ENCODE peak calls at places on chromosomes 3 and 15, in four cellular contexts. O is SK-N-SH, H is suprapubic skin, P is esophagus muscularis mucosa. Q is an unnamed sample.

GRCh38 chr15:72592103-72592502 is 62.4 kb upstream of the GOLGA6B start:
- DNase-seq in O (no peak), H (no peak), P (no peak), Q (no peak)

GRCh38 chr3:106281231-106281630 is 412.4 kb upstream of the CBLB start:
- DNase-seq in H (no peak), P (no peak), O (no peak), Q (no peak)

GRCh38 chr15:65318870-65319356 is 14.4 kb downstream of the RNU5B-1 start:
- DNase-seq in O (peak), P (no peak), H (peak), Q (peak)

GRCh38 chr3:161310649-161311423 is 60.5 kb downstream of the SPTSSB start:
- DNase-seq in O (no peak), H (no peak), P (no peak), Q (no peak)

GRCh38 chr15:47607750-47608149 is 109.6 kb upstream of the SEMA6D start:
- DNase-seq in P (no peak), H (no peak), O (peak), Q (no peak)

GRCh38 chr3:105957722-105958121 is 88.9 kb upstream of the CBLB start:
- DNase-seq in O (no peak), H (no peak), P (no peak), Q (no peak)

GRCh38 chr3:58241321-58242044 is 3.9 kb downstream of the ABHD6 start:
- DNase-seq in P (no peak), O (no peak), H (no peak), Q (no peak)

GRCh38 chr3:58189691-58190090 is 21.1 kb downstream of the DNASE1L3 start:
- DNase-seq in P (no peak), H (no peak), O (no peak), Q (no peak)

GRCh38 chr15:69782809-69783208 is 314.9 kb downstream of the TLE3 start:
- DNase-seq in H (no peak), P (peak), O (no peak), Q (peak)

GRCh38 chr3:104519968-104520655 is 846.6 kb upstream of the ALCAM start:
- DNase-seq in H (no peak), O (no peak), P (no peak), Q (no peak)

DNA sequence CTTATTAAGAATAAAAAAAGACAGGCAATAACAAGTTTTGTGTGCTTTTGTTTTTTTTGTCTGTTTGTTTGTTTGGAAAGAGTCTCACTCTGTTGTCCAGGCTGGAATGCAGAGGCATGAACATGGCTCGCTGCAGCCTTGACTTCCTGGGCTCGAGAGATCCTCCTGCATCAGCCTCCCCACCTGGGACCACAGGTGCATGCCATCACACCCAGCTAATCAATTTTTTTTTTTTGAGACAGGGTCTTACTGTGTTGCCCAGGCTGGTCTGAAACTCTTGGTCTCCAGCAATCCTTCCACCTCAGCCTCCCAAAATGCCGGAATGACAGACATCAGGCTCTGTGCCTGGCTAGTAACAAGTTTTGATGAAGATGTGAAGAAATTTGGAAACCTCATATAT is 73.1 kb upstream of the GCNT3 start:
- DNase-seq in H (no peak), P (no peak), O (no peak), Q (peak)
- TF ChIP-seq POLR2AphosphoS5 in H (no peak), P (no peak), O (no peak), Q (no peak)

DNA sequence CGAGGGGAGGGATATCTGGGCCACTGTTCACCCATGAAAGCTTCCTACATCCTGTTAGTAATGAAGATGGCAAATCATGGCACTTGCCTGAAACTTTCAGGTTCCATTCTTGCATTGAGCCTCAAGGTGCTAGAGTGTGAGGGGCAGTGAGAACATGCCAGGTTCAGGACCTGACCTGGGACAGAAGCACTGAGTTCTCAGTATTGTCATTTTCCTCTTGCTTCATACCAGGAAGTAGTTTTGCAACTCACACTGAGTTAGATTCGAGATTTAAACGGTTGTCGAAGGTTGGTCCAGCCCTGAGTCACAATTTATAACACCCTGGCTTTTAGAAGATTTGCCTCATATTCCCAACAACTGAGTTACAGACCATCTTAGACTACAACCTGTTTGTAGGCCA is 11.8 kb upstream of the MEIS2 start:
- DNase-seq in H (no peak), P (no peak), O (no peak), Q (no peak)
- TF ChIP-seq EP300 in H (no peak), P (no peak), O (no peak), Q (no peak)

GRCh38 chr3:13013151-13013561 is 60.1 kb downstream of the IQSEC1 start:
- DNase-seq in H (peak), O (no peak), P (no peak), Q (no peak)

GRCh38 chr3:13013595-13013993 is 59.6 kb downstream of the IQSEC1 start:
- DNase-seq in H (no peak), O (no peak), P (no peak), Q (no peak)

GRCh38 chr3:13011369-13012227 is 61.6 kb downstream of the IQSEC1 start:
- DNase-seq in H (no peak), O (no peak), P (no peak), Q (peak)

GRCh38 chr3:13010770-13011169 is 62.5 kb downstream of the IQSEC1 start:
- DNase-seq in P (no peak), O (no peak), H (no peak), Q (no peak)

DNA sequence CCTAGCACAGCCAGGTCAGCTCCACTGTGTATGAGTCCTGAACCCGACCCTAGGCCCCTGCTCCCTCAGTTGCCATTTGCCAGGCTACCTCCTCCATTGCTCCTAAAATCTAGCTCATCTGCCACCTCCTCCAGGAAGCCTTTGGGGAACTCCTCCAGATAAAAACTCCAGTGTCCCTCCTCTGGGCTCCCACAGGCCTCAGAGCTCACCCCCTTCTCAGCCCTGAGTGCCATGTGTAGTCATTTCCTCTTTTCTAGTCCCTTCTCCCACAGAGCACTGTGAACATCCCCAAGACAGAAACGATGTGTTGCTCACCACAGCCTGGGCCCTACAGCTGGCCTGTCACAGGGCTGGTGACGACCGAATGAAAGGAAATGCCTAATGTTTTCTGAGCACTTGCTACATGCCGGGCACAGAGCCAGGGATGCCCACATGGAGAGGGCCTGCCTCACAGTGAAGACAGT is 61.0 kb downstream of the IQSEC1 start:
- DNase-seq in P (no peak), H (peak), O (no peak), Q (peak)
- H3K4me3 ChIP-seq in P (no peak), H (no peak), O (no peak), Q (no peak)

GRCh38 chr15:23403550-23403949 is 43.5 kb downstream of the GOLGA6L2 start:
- DNase-seq in P (no peak), H (no peak), O (no peak), Q (no peak)
- TF ChIP-seq POLR2AphosphoS5 in P (peak), H (no peak), O (no peak), Q (no peak)

GRCh38 chr15:51314391-51315337 is 23.7 kb downstream of the CYP19A1 start:
- DNase-seq in P (no peak), O (no peak), H (no peak), Q (no peak)
- TF ChIP-seq EP300 in P (no peak), O (no peak), H (no peak), Q (no peak)

GRCh38 chr3:187769771-187770170 is 24.5 kb upstream of the BCL6 start:
- DNase-seq in O (no peak), H (no peak), P (no peak), Q (no peak)
- H3K4me3 ChIP-seq in O (no peak), H (no peak), P (no peak), Q (no peak)

Q was measured in stomach.